ENCODE peak calls at places on chromosomes 5 and 9, in seven cellular contexts. I is KBM-7; F is amygdala; Z is epithelial cell of prostate; M is H4; U is EL; W is effector CD8-positive, alpha-beta T cell. T is an unnamed sample.

GRCh38 chr9:128627906-128628305 is 28.7 kb downstream of the DYNC2I2 start:
- DNase-seq in I (no peak), F (no peak), Z (no peak), M (no peak), U (no peak), W (no peak), T (no peak)

GRCh38 chr5:171907731-171908343 is 98.6 kb downstream of the FBXW11 start:
- DNase-seq in I (peak), F (no peak), Z (no peak), M (peak), U (peak), W (no peak), T (no peak)

GRCh38 chr5:138967806-138968448 is 92.8 kb upstream of the LRRTM2 start:
- DNase-seq in I (no peak), F (no peak), Z (no peak), M (no peak), U (no peak), W (no peak), T (no peak)

GRCh38 chr5:17398439-17398838 is 99.6 kb upstream of the TAF11L2 start:
- DNase-seq in I (peak), F (no peak), Z (peak), M (peak), U (peak), W (no peak), T (no peak)

GRCh38 chr5:39394946-39395345 is 29.8 kb downstream of the DAB2 start:
- DNase-seq in I (no peak), F (no peak), Z (peak), M (peak), U (peak), W (no peak), T (no peak)

GRCh38 chr5:140075371-140075770 is 32.3 kb upstream of the NRG2 start:
- DNase-seq in I (peak), F (no peak), Z (no peak), M (no peak), U (peak), W (no peak), T (no peak)

GRCh38 chr5:6466975-6467567 is 18.4 kb downstream of the UBE2QL1 start:
- DNase-seq in I (no peak), F (no peak), Z (no peak), M (no peak), U (no peak), W (no peak), T (no peak)

GRCh38 chr5:113081881-113082546 is 105.4 kb downstream of the DCP2 start:
- DNase-seq in I (no peak), F (peak), Z (no peak), M (peak), U (peak), W (no peak), T (no peak)